ENCODE peak calls at places on chromosome 22, in eight cellular contexts. F is memory B cell, J is EL, T is mesothelial cell of epicardium, L is posterior vena cava, D is ELR, R is cardiac fibroblast, M is hypothalamus. V is an unnamed sample.

GRCh38 chr22:47176573-47177333 is 414.3 kb downstream of the TBC1D22A start:
- DNase-seq in M (no peak), L (peak), F (no peak), J (no peak), D (no peak), T (no peak), R (no peak), V (no peak)

GRCh38 chr22:39428597-39429071 is 28.2 kb upstream of the MGAT3 start:
- DNase-seq in D (no peak), J (peak), R (no peak), M (no peak), T (peak), L (peak), F (no peak), V (no peak)

GRCh38 chr22:37331034-37331428 is 48.7 kb downstream of the CYTH4 start:
- DNase-seq in T (no peak), L (no peak), F (no peak), J (peak), R (peak), M (no peak), D (peak), V (no peak)

GRCh38 chr22:47786650-47787290 is 1024.3 kb downstream of the TBC1D22A start:
- DNase-seq in T (peak), D (no peak), R (no peak), J (no peak), L (peak), F (no peak), M (no peak), V (no peak)

GRCh38 chr22:39567135-39567946 is 3.2 kb upstream of the CACNA1I start:
- DNase-seq in F (no peak), R (no peak), L (no peak), D (no peak), M (no peak), J (no peak), T (no peak), V (no peak)

GRCh38 chr22:39090426-39091064 is 6.5 kb upstream of the APOBEC3H start:
- DNase-seq in R (no peak), L (no peak), M (no peak), F (no peak), D (peak), T (no peak), J (peak), V (no peak)

GRCh38 chr22:30396871-30397655 is at the start of gene SEC14L2:
- DNase-seq in J (peak), R (peak), M (peak), F (peak), T (peak), L (peak), D (peak), V (peak)

GRCh38 chr22:39297490-39298193 is 21.8 kb downstream of the RPL3 start:
- DNase-seq in L (no peak), R (peak), M (no peak), J (peak), F (no peak), T (no peak), D (no peak), V (no peak)

GRCh38 chr22:28500005-28500404 is 179.6 kb downstream of the TTC28 start:
- DNase-seq in T (no peak), R (no peak), F (no peak), L (no peak), D (no peak), J (no peak), M (no peak), V (no peak)

GRCh38 chr22:22168190-22168940 is 76.2 kb upstream of the VPREB1 start:
- DNase-seq in L (no peak), D (peak), F (peak), R (peak), M (no peak), J (peak), T (no peak), V (no peak)

GRCh38 chr22:45262931-45263789 is 21.6 kb upstream of the UPK3A start:
- DNase-seq in J (peak), T (no peak), R (no peak), D (peak), L (peak), F (peak), M (no peak), V (no peak)

GRCh38 chr22:37604875-37605274 is 3.8 kb upstream of the GGA1 start:
- DNase-seq in D (no peak), T (no peak), F (no peak), M (no peak), J (no peak), R (no peak), L (no peak), V (no peak)

GRCh38 chr22:47125603-47126002 is 363.2 kb downstream of the TBC1D22A start:
- DNase-seq in J (no peak), L (peak), R (peak), F (no peak), T (no peak), D (no peak), M (no peak), V (no peak)

GRCh38 chr22:41848468-41848867 is 15.6 kb downstream of the SREBF2 start:
- DNase-seq in R (no peak), L (peak), D (no peak), M (no peak), F (no peak), J (no peak), T (no peak), V (no peak)

GRCh38 chr22:45742866-45743450 is 71.3 kb downstream of the ATXN10 start:
- DNase-seq in M (no peak), L (no peak), D (peak), J (peak), R (peak), F (no peak), T (no peak), V (no peak)

GRCh38 chr22:41256898-41257260 is 16.1 kb upstream of the CHADL start:
- DNase-seq in M (no peak), T (no peak), J (no peak), F (no peak), R (peak), D (peak), L (no peak), V (no peak)

GRCh38 chr22:42918500-42918899 is 61.4 kb upstream of the ARFGAP3 start:
- DNase-seq in M (no peak), T (no peak), R (no peak), F (no peak), L (no peak), J (no peak), D (no peak), V (no peak)

GRCh38 chr22:34281738-34282137 is 361.5 kb upstream of the LARGE1 start:
- DNase-seq in R (no peak), M (no peak), J (no peak), L (no peak), D (no peak), F (no peak), T (no peak), V (no peak)

GRCh38 chr22:25722223-25723015 is 19.6 kb upstream of the MYO18B start:
- DNase-seq in M (no peak), D (no peak), F (no peak), R (no peak), L (no peak), T (no peak), J (no peak), V (no peak)

GRCh38 chr22:24039046-24039445 is 27.9 kb downstream of the CABIN1 start:
- DNase-seq in L (no peak), J (no peak), F (no peak), T (no peak), M (no peak), R (no peak), D (no peak), V (no peak)

GRCh38 chr22:20949698-20950183 is 17.3 kb upstream of the AIFM3 start:
- DNase-seq in D (no peak), R (no peak), J (no peak), L (peak), F (no peak), M (no peak), T (no peak), V (no peak)

GRCh38 chr22:36464715-36465231 is 16.7 kb downstream of the TXN2 start:
- DNase-seq in D (no peak), T (no peak), M (no peak), F (no peak), L (no peak), R (no peak), J (no peak), V (no peak)

GRCh38 chr22:49788492-49788891 is 39.2 kb downstream of the BRD1 start:
- DNase-seq in M (no peak), D (no peak), J (no peak), R (peak), T (no peak), L (peak), F (no peak), V (no peak)

GRCh38 chr22:49492308-49492707 is 335.4 kb downstream of the BRD1 start:
- DNase-seq in J (no peak), L (no peak), T (no peak), F (no peak), D (no peak), R (no peak), M (no peak), V (no peak)

GRCh38 chr22:46336119-46337078 is 885 bp downstream of the TRMU start:
- DNase-seq in T (no peak), R (peak), M (no peak), F (no peak), D (peak), J (peak), L (peak), V (no peak)

GRCh38 chr22:43110444-43110926 is at the start of gene BIK:
- DNase-seq in J (peak), D (peak), T (no peak), R (peak), F (no peak), M (no peak), L (peak), V (no peak)

GRCh38 chr22:44270556-44270880 is 42.2 kb downstream of the SHISAL1 start:
- DNase-seq in F (no peak), M (no peak), D (no peak), T (no peak), J (no peak), L (peak), R (no peak), V (no peak)

GRCh38 chr22:31937328-31937727 is 7.0 kb upstream of the YWHAH start:
- DNase-seq in T (no peak), D (no peak), F (no peak), M (no peak), R (no peak), J (no peak), L (peak), V (no peak)

GRCh38 chr22:39311592-39312400 is 7.6 kb downstream of the RPL3 start:
- DNase-seq in F (no peak), D (peak), T (no peak), J (peak), M (no peak), R (peak), L (no peak), V (no peak)

GRCh38 chr22:45612451-45612901 is 59.2 kb upstream of the ATXN10 start:
- DNase-seq in F (no peak), J (peak), L (peak), T (peak), D (peak), R (peak), M (no peak), V (no peak)

GRCh38 chr22:20524004-20524481 is 16.6 kb downstream of the MED15 start:
- DNase-seq in D (no peak), J (no peak), M (no peak), F (no peak), L (no peak), R (no peak), T (no peak), V (no peak)

GRCh38 chr22:17198188-17199130 is 20.8 kb downstream of the ADA2 start:
- DNase-seq in J (no peak), R (peak), M (no peak), L (no peak), F (no peak), D (no peak), T (peak), V (peak)

GRCh38 chr22:49093192-49093880 is 734.3 kb downstream of the BRD1 start:
- DNase-seq in M (no peak), R (no peak), L (no peak), J (no peak), F (no peak), T (no peak), D (no peak), V (no peak)

GRCh38 chr22:41377846-41378245 is 3.9 kb upstream of the TEF start:
- DNase-seq in M (no peak), J (no peak), T (no peak), L (no peak), D (no peak), R (no peak), F (no peak), V (no peak)

GRCh38 chr22:43144949-43145348 is 1.8 kb upstream of the MCAT start:
- DNase-seq in F (no peak), D (no peak), M (no peak), J (no peak), R (no peak), L (no peak), T (no peak), V (no peak)

GRCh38 chr22:20084547-20085413 is 4.7 kb downstream of the DGCR8 start:
- DNase-seq in D (peak), R (peak), F (no peak), M (no peak), L (no peak), J (no peak), T (no peak), V (no peak)

GRCh38 chr22:23245799-23246136 is 65.5 kb downstream of the BCR start:
- DNase-seq in T (no peak), F (no peak), J (no peak), R (no peak), D (peak), M (no peak), L (no peak), V (no peak)

GRCh38 chr22:26360169-26360885 is 68.7 kb upstream of the ASPHD2 start:
- DNase-seq in D (peak), J (peak), R (peak), L (peak), T (peak), F (peak), M (peak), V (peak)

GRCh38 chr22:43222281-43222680 is 35.3 kb upstream of the TTLL12 start:
- DNase-seq in D (no peak), L (no peak), M (no peak), R (no peak), F (no peak), T (no peak), J (no peak), V (no peak)

GRCh38 chr22:24107668-24108067 is 73.6 kb upstream of the SUSD2 start:
- DNase-seq in L (peak), D (peak), F (no peak), J (peak), R (peak), T (no peak), M (peak), V (peak)

V was measured in C1 segment of cervical spinal cord.